ENCODE peak calls at places on chromosomes 16 and 17, in four cellular contexts. One of them, this sample, is unnamed.

GRCh38 chr17:79304907-79305306 is 230.3 kb downstream of the ENGASE start:
- DNase-seq in SW 1271: no peak
- DNase-seq in T-helper 1 cell: no peak
- DNase-seq in activated CD4-positive, alpha-beta T cell treated with anti-CD3 and anti-CD28 coated beads, Interleukin-2, amount 50 U/mL, for 1 hour: no peak
- DNase-seq in this sample: no peak

GRCh38 chr17:64655704-64656103 is 6.4 kb downstream of the SMURF2 start:
- DNase-seq in SW 1271: no peak
- DNase-seq in T-helper 1 cell: no peak
- DNase-seq in activated CD4-positive, alpha-beta T cell treated with anti-CD3 and anti-CD28 coated beads, Interleukin-2, amount 50 U/mL, for 1 hour: no peak
- DNase-seq in this sample: no peak

GRCh38 chr16:16042076-16042475 is 92.7 kb downstream of the ABCC1 start:
- DNase-seq in SW 1271: no peak
- DNase-seq in T-helper 1 cell: no peak
- DNase-seq in activated CD4-positive, alpha-beta T cell treated with anti-CD3 and anti-CD28 coated beads, Interleukin-2, amount 50 U/mL, for 1 hour: no peak
- DNase-seq in this sample: no peak

GRCh38 chr17:6108382-6108781 is 38.2 kb downstream of the WSCD1 start:
- DNase-seq in SW 1271: no peak
- DNase-seq in T-helper 1 cell: no peak
- DNase-seq in activated CD4-positive, alpha-beta T cell treated with anti-CD3 and anti-CD28 coated beads, Interleukin-2, amount 50 U/mL, for 1 hour: no peak
- DNase-seq in this sample: no peak

GRCh38 chr16:3945751-3946603 is 65.5 kb upstream of the CREBBP start:
- DNase-seq in SW 1271: peak; percentile 40
- DNase-seq in T-helper 1 cell: no peak
- DNase-seq in activated CD4-positive, alpha-beta T cell treated with anti-CD3 and anti-CD28 coated beads, Interleukin-2, amount 50 U/mL, for 1 hour: no peak
- DNase-seq in this sample: no peak

GRCh38 chr16:12582696-12583095 is 221.0 kb downstream of the CPPED1 start:
- DNase-seq in SW 1271: no peak
- DNase-seq in T-helper 1 cell: no peak
- DNase-seq in activated CD4-positive, alpha-beta T cell treated with anti-CD3 and anti-CD28 coated beads, Interleukin-2, amount 50 U/mL, for 1 hour: no peak
- DNase-seq in this sample: no peak

GRCh38 chr17:79371984-79372383 is 238.9 kb downstream of the RBFOX3 start:
- DNase-seq in SW 1271: no peak
- DNase-seq in T-helper 1 cell: no peak
- DNase-seq in activated CD4-positive, alpha-beta T cell treated with anti-CD3 and anti-CD28 coated beads, Interleukin-2, amount 50 U/mL, for 1 hour: no peak
- DNase-seq in this sample: no peak

GRCh38 chr16:49478107-49478506 is 104.5 kb downstream of the C16orf78 start:
- DNase-seq in SW 1271: no peak
- DNase-seq in T-helper 1 cell: no peak
- DNase-seq in activated CD4-positive, alpha-beta T cell treated with anti-CD3 and anti-CD28 coated beads, Interleukin-2, amount 50 U/mL, for 1 hour: no peak
- DNase-seq in this sample: no peak

GRCh38 chr16:50540711-50541007 is 7.5 kb upstream of the NKD1 start:
- DNase-seq in SW 1271: no peak
- DNase-seq in T-helper 1 cell: no peak
- DNase-seq in activated CD4-positive, alpha-beta T cell treated with anti-CD3 and anti-CD28 coated beads, Interleukin-2, amount 50 U/mL, for 1 hour: no peak
- DNase-seq in this sample: no peak

GRCh38 chr16:53043986-53044571 is 8.6 kb downstream of the CHD9NB start:
- DNase-seq in SW 1271: no peak
- DNase-seq in T-helper 1 cell: no peak
- DNase-seq in activated CD4-positive, alpha-beta T cell treated with anti-CD3 and anti-CD28 coated beads, Interleukin-2, amount 50 U/mL, for 1 hour: no peak
- DNase-seq in this sample: no peak

GRCh38 chr17:57295526-57296023 is 39.3 kb downstream of the MSI2 start:
- DNase-seq in SW 1271: no peak
- DNase-seq in T-helper 1 cell: no peak
- DNase-seq in activated CD4-positive, alpha-beta T cell treated with anti-CD3 and anti-CD28 coated beads, Interleukin-2, amount 50 U/mL, for 1 hour: no peak
- DNase-seq in this sample: no peak

GRCh38 chr17:79707441-79707850 is 23.3 kb upstream of the ENPP7 start:
- DNase-seq in SW 1271: no peak
- DNase-seq in T-helper 1 cell: no peak
- DNase-seq in activated CD4-positive, alpha-beta T cell treated with anti-CD3 and anti-CD28 coated beads, Interleukin-2, amount 50 U/mL, for 1 hour: no peak
- DNase-seq in this sample: no peak

GRCh38 chr16:14485131-14485551 is 144.9 kb downstream of the PARN start:
- DNase-seq in SW 1271: no peak
- DNase-seq in T-helper 1 cell: no peak
- DNase-seq in activated CD4-positive, alpha-beta T cell treated with anti-CD3 and anti-CD28 coated beads, Interleukin-2, amount 50 U/mL, for 1 hour: no peak
- DNase-seq in this sample: no peak

GRCh38 chr17:73723317-73723716 is 79.1 kb upstream of the SDK2 start:
- DNase-seq in SW 1271: no peak
- DNase-seq in T-helper 1 cell: no peak
- DNase-seq in activated CD4-positive, alpha-beta T cell treated with anti-CD3 and anti-CD28 coated beads, Interleukin-2, amount 50 U/mL, for 1 hour: no peak
- DNase-seq in this sample: no peak

GRCh38 chr17:5883775-5884665 is 186.2 kb upstream of the WSCD1 start:
- DNase-seq in SW 1271: no peak
- DNase-seq in T-helper 1 cell: no peak
- DNase-seq in activated CD4-positive, alpha-beta T cell treated with anti-CD3 and anti-CD28 coated beads, Interleukin-2, amount 50 U/mL, for 1 hour: no peak
- DNase-seq in this sample: no peak

GRCh38 chr17:76262732-76263344 is 2.3 kb upstream of the UBALD2 start:
- DNase-seq in SW 1271: no peak
- DNase-seq in T-helper 1 cell: no peak
- DNase-seq in activated CD4-positive, alpha-beta T cell treated with anti-CD3 and anti-CD28 coated beads, Interleukin-2, amount 50 U/mL, for 1 hour: no peak
- DNase-seq in this sample: peak; percentile 17

GRCh38 chr17:78313735-78314648 is 45.9 kb downstream of the SOCS3 start:
- DNase-seq in SW 1271: peak; percentile 22
- DNase-seq in T-helper 1 cell: peak; percentile 55
- DNase-seq in activated CD4-positive, alpha-beta T cell treated with anti-CD3 and anti-CD28 coated beads, Interleukin-2, amount 50 U/mL, for 1 hour: peak; percentile 55
- DNase-seq in this sample: peak; percentile 56

GRCh38 chr17:55441544-55441943 is 19.9 kb upstream of the MMD start:
- DNase-seq in SW 1271: no peak
- DNase-seq in T-helper 1 cell: no peak
- DNase-seq in activated CD4-positive, alpha-beta T cell treated with anti-CD3 and anti-CD28 coated beads, Interleukin-2, amount 50 U/mL, for 1 hour: no peak
- DNase-seq in this sample: no peak

GRCh38 chr16:12971216-12971615 is 69.8 kb downstream of the SHISA9 start:
- DNase-seq in SW 1271: no peak
- DNase-seq in T-helper 1 cell: no peak
- DNase-seq in activated CD4-positive, alpha-beta T cell treated with anti-CD3 and anti-CD28 coated beads, Interleukin-2, amount 50 U/mL, for 1 hour: no peak
- DNase-seq in this sample: no peak

GRCh38 chr16:3487521-3488410 is 7.5 kb downstream of the C16orf90 start:
- DNase-seq in SW 1271: no peak
- DNase-seq in T-helper 1 cell: no peak
- DNase-seq in activated CD4-positive, alpha-beta T cell treated with anti-CD3 and anti-CD28 coated beads, Interleukin-2, amount 50 U/mL, for 1 hour: no peak
- DNase-seq in this sample: no peak

GRCh38 chr17:3695129-3695722 is 729 bp downstream of the P2RX5 start:
- DNase-seq in SW 1271: no peak
- DNase-seq in T-helper 1 cell: no peak
- DNase-seq in activated CD4-positive, alpha-beta T cell treated with anti-CD3 and anti-CD28 coated beads, Interleukin-2, amount 50 U/mL, for 1 hour: no peak
- DNase-seq in this sample: no peak

GRCh38 chr17:76092526-76093413 is 10.8 kb downstream of the EXOC7 start:
- DNase-seq in SW 1271: no peak
- DNase-seq in T-helper 1 cell: no peak
- DNase-seq in activated CD4-positive, alpha-beta T cell treated with anti-CD3 and anti-CD28 coated beads, Interleukin-2, amount 50 U/mL, for 1 hour: no peak
- DNase-seq in this sample: no peak

GRCh38 chr16:4358831-4359561 is 7.9 kb upstream of the PAM16 start:
- DNase-seq in SW 1271: no peak
- DNase-seq in T-helper 1 cell: no peak
- DNase-seq in activated CD4-positive, alpha-beta T cell treated with anti-CD3 and anti-CD28 coated beads, Interleukin-2, amount 50 U/mL, for 1 hour: peak; percentile 66
- DNase-seq in this sample: peak; percentile 74

GRCh38 chr16:75219088-75219487 is 300 bp downstream of the CTRB1 start:
- DNase-seq in SW 1271: no peak
- DNase-seq in T-helper 1 cell: no peak
- DNase-seq in activated CD4-positive, alpha-beta T cell treated with anti-CD3 and anti-CD28 coated beads, Interleukin-2, amount 50 U/mL, for 1 hour: no peak
- DNase-seq in this sample: no peak

GRCh38 chr16:83953796-83954576 is 946 bp downstream of the OSGIN1 start:
- DNase-seq in SW 1271: no peak
- DNase-seq in T-helper 1 cell: no peak
- DNase-seq in activated CD4-positive, alpha-beta T cell treated with anti-CD3 and anti-CD28 coated beads, Interleukin-2, amount 50 U/mL, for 1 hour: no peak
- DNase-seq in this sample: no peak

GRCh38 chr17:8894673-8895578 is 27.5 kb upstream of the PIK3R6 start:
- DNase-seq in SW 1271: no peak
- DNase-seq in T-helper 1 cell: no peak
- DNase-seq in activated CD4-positive, alpha-beta T cell treated with anti-CD3 and anti-CD28 coated beads, Interleukin-2, amount 50 U/mL, for 1 hour: peak; percentile 51
- DNase-seq in this sample: peak; percentile 50

GRCh38 chr17:79552824-79553223 is 58.0 kb downstream of the RBFOX3 start:
- DNase-seq in SW 1271: no peak
- DNase-seq in T-helper 1 cell: no peak
- DNase-seq in activated CD4-positive, alpha-beta T cell treated with anti-CD3 and anti-CD28 coated beads, Interleukin-2, amount 50 U/mL, for 1 hour: no peak
- DNase-seq in this sample: no peak

GRCh38 chr17:64424318-64424717 is 24.6 kb upstream of the MILR1 start:
- DNase-seq in SW 1271: no peak
- DNase-seq in T-helper 1 cell: no peak
- DNase-seq in activated CD4-positive, alpha-beta T cell treated with anti-CD3 and anti-CD28 coated beads, Interleukin-2, amount 50 U/mL, for 1 hour: no peak
- DNase-seq in this sample: no peak

GRCh38 chr17:78168906-78169793 is 769 bp downstream of the SYNGR2 start:
- DNase-seq in SW 1271: peak; percentile 52
- DNase-seq in T-helper 1 cell: peak; percentile 60
- DNase-seq in activated CD4-positive, alpha-beta T cell treated with anti-CD3 and anti-CD28 coated beads, Interleukin-2, amount 50 U/mL, for 1 hour: peak; percentile 43
- DNase-seq in this sample: peak; percentile 69

GRCh38 chr16:74450236-74450635 is 29.0 kb upstream of the CLEC18B start:
- DNase-seq in SW 1271: no peak
- DNase-seq in T-helper 1 cell: no peak
- DNase-seq in activated CD4-positive, alpha-beta T cell treated with anti-CD3 and anti-CD28 coated beads, Interleukin-2, amount 50 U/mL, for 1 hour: no peak
- DNase-seq in this sample: no peak

GRCh38 chr16:813204-813915 is 12.8 kb upstream of the GNG13 start:
- DNase-seq in SW 1271: no peak
- DNase-seq in T-helper 1 cell: no peak
- DNase-seq in activated CD4-positive, alpha-beta T cell treated with anti-CD3 and anti-CD28 coated beads, Interleukin-2, amount 50 U/mL, for 1 hour: peak; percentile 52
- DNase-seq in this sample: peak; percentile 67

GRCh38 chr16:75264531-75264998 is 13.1 kb upstream of the BCAR1 start:
- DNase-seq in SW 1271: no peak
- DNase-seq in T-helper 1 cell: no peak
- DNase-seq in activated CD4-positive, alpha-beta T cell treated with anti-CD3 and anti-CD28 coated beads, Interleukin-2, amount 50 U/mL, for 1 hour: no peak
- DNase-seq in this sample: no peak

GRCh38 chr16:31081428-31082351 is 7.1 kb downstream of the PRSS53 start:
- DNase-seq in SW 1271: no peak
- DNase-seq in T-helper 1 cell: no peak
- DNase-seq in activated CD4-positive, alpha-beta T cell treated with anti-CD3 and anti-CD28 coated beads, Interleukin-2, amount 50 U/mL, for 1 hour: no peak
- DNase-seq in this sample: no peak

This sample was measured in activated naive CD4-positive, alpha-beta T cell treated with anti-CD3 and anti-CD28 coated beads, Interleukin-2, amount 50 U/mL, for 16 hours.